ENCODE peak calls at places on chromosome 21, in four cellular contexts. K is upper lobe of right lung; U is effector memory CD4-positive, alpha-beta T cell; D is brain microvascular endothelial cell. G is an unnamed sample.
A peak's percentile ranks its signal among the peaks of the same experiment; 100 is the strongest.

GRCh38 chr21:27047331-27048314 is 80.7 kb upstream of the ADAMTS5 start:
- DNase-seq in U (no peak), D (no peak), K (no peak), G (no peak)

GRCh38 chr21:17730782-17731181 is 88.4 kb downstream of the C21orf91 start:
- DNase-seq in K (no peak), D (no peak), U (no peak), G (no peak)

GRCh38 chr21:33394260-33394659 is 9.0 kb upstream of the IFNGR2 start:
- DNase-seq in K (no peak), U (no peak), D (no peak), G (no peak)

GRCh38 chr21:24590261-24590660 is 1017.0 kb downstream of the MRPL39 start:
- DNase-seq in K (no peak), U (no peak), D (no peak), G (no peak)

GRCh38 chr21:27704567-27705166 is 737.8 kb upstream of the ADAMTS5 start:
- DNase-seq in U (no peak), D (no peak), K (no peak), G (no peak)

GRCh38 chr21:39968010-39968409 is 100.8 kb downstream of the PCP4 start:
- DNase-seq in K (no peak), D (no peak), U (no peak), G (no peak)

GRCh38 chr21:37656899-37657298 is 259.4 kb downstream of the KCNJ6 start:
- DNase-seq in D (no peak), K (no peak), U (no peak), G (no peak)

GRCh38 chr21:38787461-38788274 is 18.1 kb upstream of the ETS2 start:
- DNase-seq in K (no peak), D (peak; percentile 51), U (no peak), G (peak; percentile 79)

GRCh38 chr21:42455196-42455595 is 40.8 kb downstream of the RSPH1 start:
- DNase-seq in D (no peak), K (no peak), U (no peak), G (no peak)

GRCh38 chr21:45288441-45288841 is 746 bp upstream of the POFUT2 start:
- DNase-seq in D (no peak), K (no peak), U (no peak), G (no peak)

GRCh38 chr21:45291613-45292398 is 4.1 kb upstream of the POFUT2 start:
- DNase-seq in D (no peak), K (peak; percentile 63), U (no peak), G (no peak)

GRCh38 chr21:45289134-45289533 is 1.4 kb upstream of the POFUT2 start:
- DNase-seq in U (no peak), K (no peak), D (no peak), G (no peak)

GRCh38 chr21:45290948-45291612 is 3.4 kb upstream of the POFUT2 start:
- DNase-seq in D (peak; percentile 53), U (no peak), K (no peak), G (no peak)

DNA sequence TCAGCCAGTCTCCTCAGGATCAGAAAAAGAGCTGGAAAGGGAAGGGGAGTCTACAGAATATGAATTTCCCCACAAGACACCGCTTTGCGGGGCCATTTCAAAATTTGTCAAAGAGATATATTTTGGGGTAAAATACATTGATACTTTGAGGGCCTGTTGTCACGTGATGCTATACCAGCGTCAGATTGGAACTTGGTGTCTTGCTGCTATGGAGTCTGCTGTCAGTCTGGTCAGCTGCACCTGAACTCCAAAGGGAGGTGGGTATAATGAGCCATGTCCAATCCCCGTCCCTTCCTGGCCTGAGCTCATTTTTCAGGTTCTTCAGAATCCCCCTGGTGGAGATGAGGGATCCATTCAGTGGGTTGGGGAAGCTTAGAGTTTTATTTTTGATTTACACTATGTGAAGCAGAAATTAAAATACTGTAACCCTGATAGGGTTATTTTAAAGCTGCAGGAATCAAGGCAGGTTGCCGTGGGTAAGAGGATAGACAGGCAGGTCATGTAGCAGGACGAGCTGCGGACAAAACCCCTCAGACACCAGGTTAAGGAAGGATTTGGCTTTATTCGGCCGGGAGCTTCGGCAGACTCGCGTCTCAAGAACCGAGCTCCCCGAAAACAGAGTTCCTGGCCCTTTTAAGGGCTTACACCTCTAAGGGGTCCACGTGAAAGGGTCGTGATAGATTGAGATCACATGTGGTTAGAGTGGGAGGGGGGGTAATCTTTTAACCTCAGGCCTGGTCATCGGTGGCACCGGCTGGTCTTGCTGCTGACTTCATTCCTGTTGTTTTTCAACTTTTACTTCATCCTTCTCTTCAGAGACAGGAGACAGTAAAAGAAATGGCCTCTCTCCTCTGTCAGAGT is 2.2 kb upstream of the POFUT2 start:
- DNase-seq in K (no peak), U (no peak), D (no peak), G (no peak)
- H3K27me3 ChIP-seq in K (no peaks in the 10 kb centered on the region), U (no peaks in the 10 kb centered on the region), D (no peaks in the 10 kb centered on the region), G (no peaks in the 10 kb centered on the region)

GRCh38 chr21:25885405-25885804 is 150.6 kb downstream of the GABPA start:
- DNase-seq in U (no peak), K (no peak), D (no peak), G (no peak)

GRCh38 chr21:25885880-25886279 is 151.1 kb downstream of the GABPA start:
- DNase-seq in D (no peak), K (no peak), U (no peak), G (no peak)

GRCh38 chr21:25888711-25889110 is 153.9 kb downstream of the GABPA start:
- DNase-seq in D (no peak), U (no peak), K (no peak), G (no peak)

GRCh38 chr21:25887646-25888321 is 153.0 kb downstream of the GABPA start:
- DNase-seq in U (no peak), D (no peak), K (no peak), G (no peak)

GRCh38 chr21:25887166-25887565 is 152.4 kb downstream of the GABPA start:
- DNase-seq in K (no peak), U (no peak), D (no peak), G (no peak)
- H3K4me3 ChIP-seq in K (no peak overlapping the region), U (no peak overlapping the region), D (no peak overlapping the region), G (no peak overlapping the region)

DNA sequence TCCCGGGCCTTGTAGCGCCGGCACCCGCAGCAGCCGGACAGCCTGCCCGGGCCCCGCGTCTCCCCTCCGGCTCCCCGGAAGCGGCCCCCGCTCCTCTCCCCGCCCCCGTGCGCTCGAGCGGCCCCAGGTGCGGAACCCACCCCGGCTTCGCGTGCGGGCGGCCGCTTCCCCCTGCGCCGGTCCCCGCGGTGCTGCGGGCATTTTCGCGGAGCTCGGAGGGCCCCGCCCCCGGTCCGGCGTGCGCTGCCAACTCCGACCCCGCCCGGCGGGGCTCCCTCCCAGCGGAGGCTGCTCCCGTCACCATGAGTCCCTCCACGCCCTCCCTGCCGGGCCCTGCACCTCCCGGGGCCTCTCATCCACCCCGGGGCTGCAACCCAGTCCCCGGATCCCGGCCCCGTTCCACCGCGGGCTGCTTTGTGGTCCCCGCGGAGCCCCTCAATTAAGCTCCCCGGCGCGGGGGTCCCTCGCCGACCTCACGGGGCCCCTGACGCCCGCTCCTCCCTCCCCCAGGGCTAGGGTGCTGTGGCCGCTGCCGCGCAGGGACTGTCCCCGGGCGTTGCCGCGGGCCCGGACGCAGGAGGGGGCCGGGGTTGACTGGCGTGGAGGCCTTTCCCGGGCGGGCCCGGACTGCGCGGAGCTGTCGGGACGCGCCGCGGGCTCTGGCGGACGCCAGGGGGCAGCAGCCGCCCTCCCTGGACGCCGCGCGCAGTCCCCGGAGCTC is 159.4 kb downstream of the RUNX1 start:
- DNase-seq in D (peak; percentile 63), U (peak; percentile 61), K (peak; percentile 93), G (peak; percentile 90)
- H3K27me3 ChIP-seq in D (no peaks in the 10 kb centered on the region), U (no peaks in the 10 kb centered on the region), K (peaks cover 33% of the 10 kb centered on the region), G (no peaks in the 10 kb centered on the region)

GRCh38 chr21:32143222-32143939 is 135.5 kb downstream of the MIS18A start:
- DNase-seq in D (no peak), U (no peak), K (no peak), G (no peak)
- H3K4me3 ChIP-seq in D (no peak overlapping the region), U (no peak overlapping the region), K (no peak overlapping the region), G (no peak overlapping the region)

DNA sequence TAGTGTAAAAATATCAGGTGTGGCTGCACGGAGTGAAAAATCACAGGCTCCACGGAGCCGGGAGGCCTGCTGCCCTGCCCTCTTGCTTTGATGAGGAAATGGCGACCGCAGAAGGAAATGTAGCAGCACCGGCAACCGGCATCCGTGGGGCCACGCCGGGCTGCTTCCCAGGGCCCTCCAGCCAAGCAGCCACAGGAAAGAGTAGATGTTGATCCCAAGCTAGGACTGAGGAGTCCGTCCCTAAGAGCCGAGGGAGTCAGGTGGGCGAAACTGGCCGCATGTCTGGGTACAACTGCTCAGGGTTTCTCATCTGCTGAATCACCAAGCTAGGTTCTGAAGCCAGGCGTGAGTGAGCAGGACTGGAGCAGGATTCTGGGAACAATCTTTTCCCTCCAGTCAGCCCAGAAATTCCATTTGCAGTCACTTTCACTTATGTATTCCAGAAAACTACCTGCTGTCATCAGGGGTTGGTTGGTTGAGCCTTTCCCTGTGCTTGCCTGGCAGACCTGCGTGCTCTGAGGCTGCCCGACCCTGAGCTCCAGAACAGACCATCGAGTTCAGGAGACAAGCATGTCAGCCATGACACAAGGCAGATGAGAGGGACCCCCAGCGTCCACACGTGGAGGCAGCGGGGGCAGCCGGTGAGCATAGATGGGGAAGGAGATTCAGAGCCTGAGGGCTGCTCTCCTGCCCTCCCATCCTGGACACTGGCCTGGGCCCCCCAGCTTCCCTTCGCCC is 5.8 kb upstream of the ITGB2 start:
- DNase-seq in U (peak; percentile 57), D (no peak), K (no peak), G (no peak)
- H3K27me3 ChIP-seq in U (no peaks in the 10 kb centered on the region), D (peaks cover 50% of the 10 kb centered on the region), K (peaks cover 10% of the 10 kb centered on the region), G (peaks cover 7% of the 10 kb centered on the region)

G was measured in MG63.